ENCODE peak calls at places on chromosomes 16 and 17, in four cellular contexts. I is Panc1, V is cardiac muscle cell, U is esophagus muscularis mucosa. C is an unnamed sample.

GRCh38 chr17:59093702-59094231 is 12.9 kb downstream of the TRIM37 start:
- DNase-seq in I (no peak), V (no peak), U (no peak), C (peak)

GRCh38 chr17:11644265-11645212 is 46.3 kb downstream of the DNAH9 start:
- DNase-seq in U (peak), I (peak), V (peak), C (peak)

GRCh38 chr16:67164599-67165061 is at the start of gene HSF4:
- DNase-seq in I (no peak), U (no peak), V (peak), C (no peak)

GRCh38 chr16:85616608-85617311 is 3.6 kb downstream of the GSE1 start:
- DNase-seq in V (no peak), I (no peak), U (no peak), C (peak)

GRCh38 chr17:73189417-73190099 is 3.3 kb upstream of the COG1 start:
- DNase-seq in I (peak), U (no peak), V (peak), C (no peak)

GRCh38 chr17:13931752-13932477 is 137.4 kb upstream of the COX10 start:
- DNase-seq in U (no peak), I (no peak), V (no peak), C (peak)

GRCh38 chr17:79370594-79370993 is 240.3 kb downstream of the RBFOX3 start:
- DNase-seq in I (no peak), U (no peak), V (no peak), C (no peak)

GRCh38 chr17:79836952-79837887 is 2.0 kb downstream of the CBX4 start:
- DNase-seq in V (peak), I (no peak), U (no peak), C (no peak)

GRCh38 chr17:68601565-68602266 is 549 bp upstream of the FAM20A start:
- DNase-seq in U (peak), I (no peak), V (no peak), C (no peak)

GRCh38 chr17:68599873-68600122 is 1.4 kb downstream of the FAM20A start:
- DNase-seq in U (peak), V (no peak), I (no peak), C (no peak)

GRCh38 chr17:68600123-68600880 is 865 bp downstream of the FAM20A start:
- DNase-seq in U (peak), I (no peak), V (peak), C (peak)

GRCh38 chr17:68602267-68602644 is 1.1 kb upstream of the FAM20A start:
- DNase-seq in V (no peak), U (peak), I (no peak), C (no peak)

DNA sequence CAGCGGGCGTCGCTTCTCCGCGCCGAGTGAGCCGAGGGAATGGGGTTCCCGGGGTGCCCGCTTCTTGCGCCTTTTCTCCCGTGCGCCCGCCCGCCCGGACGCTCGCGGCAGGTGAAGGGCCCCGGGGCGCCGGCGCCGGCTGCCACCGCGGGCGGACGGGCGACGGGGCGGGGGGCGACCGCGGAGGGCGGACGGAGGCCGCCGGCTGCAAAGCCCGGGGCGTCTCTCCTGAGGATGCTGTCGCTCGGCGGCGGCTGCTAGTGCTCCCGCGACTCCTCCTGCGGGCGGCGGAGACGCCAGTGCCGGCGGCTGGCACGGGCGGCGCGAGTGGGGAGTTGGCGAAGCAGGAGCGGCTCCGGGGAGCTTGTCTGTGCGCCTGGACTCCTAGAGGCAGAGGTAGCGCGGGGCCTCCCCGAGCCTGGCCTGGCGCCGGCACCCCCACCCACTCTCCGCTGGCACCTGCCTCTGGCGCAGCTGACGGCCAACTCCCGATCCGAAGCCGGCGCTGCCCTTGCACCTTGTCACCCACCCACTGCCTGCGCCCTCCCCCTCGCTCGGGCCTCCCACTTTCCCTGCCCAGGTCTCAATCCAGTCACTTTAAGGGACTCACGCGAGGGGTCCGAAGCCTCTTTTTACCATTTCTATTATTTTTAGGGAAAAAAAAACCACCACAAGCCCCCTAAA is at the start of gene FAM20A:
- DNase-seq in I (no peak), U (peak), V (peak), C (peak)
- TF ChIP-seq CTCF in I (no peak), U (no peak), V (no peak), C (no peak)

GRCh38 chr17:16938496-16939270 is 33.2 kb downstream of the TNFRSF13B start:
- DNase-seq in V (peak), I (no peak), U (no peak), C (no peak)

GRCh38 chr17:16938031-16938430 is 33.9 kb downstream of the TNFRSF13B start:
- DNase-seq in V (no peak), I (no peak), U (no peak), C (no peak)

GRCh38 chr17:16940116-16940881 is 31.6 kb downstream of the TNFRSF13B start:
- DNase-seq in V (no peak), I (no peak), U (no peak), C (no peak)

GRCh38 chr17:16939606-16940115 is 32.3 kb downstream of the TNFRSF13B start:
- DNase-seq in U (no peak), I (no peak), V (no peak), C (no peak)

GRCh38 chr17:16939271-16939576 is 32.7 kb downstream of the TNFRSF13B start:
- DNase-seq in I (no peak), U (no peak), V (no peak), C (no peak)
- H3K27ac ChIP-seq in I (no peak), U (no peak), V (no peak), C (no peak)

DNA sequence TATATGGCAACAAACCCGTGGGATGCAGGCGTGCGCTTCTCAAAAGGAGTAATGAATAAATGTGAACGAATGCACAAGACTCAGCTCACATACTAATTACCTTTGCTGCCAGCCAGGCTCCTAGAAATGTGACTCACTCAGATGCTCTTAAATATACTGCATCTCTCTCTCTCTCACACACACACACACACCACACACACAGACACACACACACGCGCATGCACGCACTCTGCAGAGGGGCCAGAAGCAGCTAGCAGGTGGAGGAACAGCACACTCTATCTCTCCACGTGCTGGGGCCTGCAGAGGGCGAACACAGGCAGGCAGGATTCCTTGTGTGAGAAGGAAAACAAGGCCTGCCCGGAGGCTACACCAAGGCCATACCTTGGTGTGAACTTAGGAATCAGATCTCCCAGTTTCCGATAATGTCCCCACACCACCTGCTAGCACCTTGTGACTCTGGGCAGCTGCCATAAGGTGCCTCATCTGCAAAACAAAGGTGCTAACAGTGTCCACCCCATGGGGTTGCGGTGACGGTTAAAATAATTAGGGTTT is 5.3 kb downstream of the GPRC5B start:
- DNase-seq in V (peak), I (no peak), U (no peak), C (no peak)
- TF ChIP-seq CTCF in V (no peak), I (no peak), U (no peak), C (no peak)

GRCh38 chr17:36859003-36859300 is 78.3 kb upstream of the LHX1 start:
- DNase-seq in U (no peak), V (no peak), I (no peak), C (no peak)
- H3K27ac ChIP-seq in U (no peak), V (no peak), I (no peak), C (no peak)

DNA sequence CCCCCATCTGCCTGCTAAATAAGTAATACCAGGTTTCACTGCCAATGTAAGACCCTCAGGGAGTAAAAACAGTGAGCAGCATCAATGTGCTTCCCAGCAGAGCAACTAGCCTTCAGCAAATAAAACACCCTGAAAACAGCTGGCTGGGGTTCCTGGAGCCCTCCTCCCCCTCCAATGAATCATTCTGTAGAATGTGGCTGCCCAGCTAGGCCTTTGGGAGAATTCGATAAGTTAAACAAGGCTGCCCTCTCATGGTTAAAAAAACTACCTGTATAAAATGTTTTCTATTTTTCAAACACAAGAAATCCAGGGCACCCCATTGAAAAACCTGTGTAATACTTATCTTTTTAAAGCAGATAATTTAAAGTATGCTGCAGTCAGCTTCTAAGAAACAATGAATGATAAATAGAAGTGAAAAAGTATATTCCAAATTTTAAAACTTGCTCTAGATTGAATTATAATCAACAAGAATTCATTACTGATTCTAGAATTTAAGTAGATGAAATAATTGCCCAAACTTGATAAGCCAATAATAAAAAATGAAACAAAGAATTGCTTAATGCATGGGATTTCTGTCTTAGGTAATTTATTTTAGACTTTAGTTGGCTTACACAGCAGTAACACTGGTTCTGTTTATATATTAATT is 9.4 kb upstream of the TOM1L1 start:
- DNase-seq in V (peak), U (no peak), I (no peak), C (no peak)
- TF ChIP-seq CTCF in V (peak), U (peak), I (peak), C (peak)

GRCh38 chr17:43998552-43998951 is 5.9 kb upstream of the NAGS start:
- DNase-seq in U (no peak), I (no peak), V (no peak), C (no peak)
- H3K27ac ChIP-seq in U (no peak), I (no peak), V (no peak), C (no peak)